ENCODE peak calls at places on chromosomes 3 and 15, in ten cellular contexts. L is CD4-positive, CD25-positive, alpha-beta regulatory T cell; E is thyroid gland; J is cardiac muscle cell; S is aorta; C is endodermal cell; T is ovary; O is heart left ventricle; U is mucosa of descending colon; Z is adrenal gland. G is an unnamed sample.

GRCh38 chr3:159831466-159831865 is 157.2 kb upstream of the IL12A start:
- DNase-seq in S (no peak), O (no peak), U (no peak), C (no peak), Z (no peak), T (no peak), J (no peak), L (no peak), E (no peak), G (no peak)

GRCh38 chr15:80601256-80601655 is 93.9 kb upstream of the ABHD17C start:
- DNase-seq in E (no peak), U (no peak), S (no peak), Z (no peak), C (no peak), O (no peak), T (no peak), J (no peak), L (no peak), G (no peak)

GRCh38 chr3:108713801-108714200 is 43.4 kb downstream of the RETNLB start:
- DNase-seq in Z (no peak), O (no peak), C (no peak), E (no peak), L (no peak), S (no peak), U (no peak), T (no peak), J (no peak), G (no peak)

GRCh38 chr3:15292765-15293522 is 39.4 kb downstream of the SH3BP5 start:
- DNase-seq in Z (peak), L (no peak), S (peak), O (peak), J (no peak), U (no peak), E (peak), C (no peak), T (peak), G (no peak)

GRCh38 chr3:6362406-6362805 is 498.5 kb upstream of the GRM7 start:
- DNase-seq in U (no peak), C (no peak), O (no peak), Z (no peak), T (no peak), S (no peak), E (no peak), L (no peak), J (no peak), G (no peak)

GRCh38 chr3:71659758-71660666 is 65.2 kb downstream of the EIF4E3 start:
- DNase-seq in O (no peak), E (no peak), T (no peak), S (no peak), Z (no peak), J (no peak), U (no peak), C (no peak), L (no peak), G (no peak)

GRCh38 chr3:139434764-139435291 is 41.5 kb downstream of the RBP2 start:
- DNase-seq in C (peak), Z (peak), L (no peak), J (no peak), U (peak), O (no peak), T (no peak), E (no peak), S (no peak), G (no peak)

GRCh38 chr15:86903642-86904421 is 824.2 kb downstream of the AGBL1 start:
- DNase-seq in T (no peak), C (peak), E (no peak), U (no peak), S (no peak), O (no peak), Z (no peak), J (no peak), L (no peak), G (no peak)

GRCh38 chr15:51144021-51144532 is 49.4 kb upstream of the TNFAIP8L3 start:
- DNase-seq in O (no peak), L (no peak), J (peak), Z (no peak), S (no peak), E (no peak), C (no peak), U (no peak), T (no peak), G (no peak)

GRCh38 chr15:92711457-92711831 is 55.9 kb upstream of the FAM174B start:
- DNase-seq in E (peak), T (no peak), U (no peak), J (no peak), O (no peak), C (peak), L (no peak), S (no peak), Z (no peak), G (no peak)

GRCh38 chr15:48084759-48085420 is 35.9 kb upstream of the SLC24A5 start:
- DNase-seq in J (peak), E (peak), S (no peak), L (no peak), U (no peak), T (no peak), C (peak), Z (no peak), O (no peak), G (peak)

GRCh38 chr3:161273589-161274218 is 52.6 kb downstream of the NMD3 start:
- DNase-seq in U (no peak), O (no peak), Z (peak), L (no peak), E (peak), C (no peak), T (no peak), S (no peak), J (peak), G (peak)

GRCh38 chr15:86663304-86663703 is 583.6 kb downstream of the AGBL1 start:
- DNase-seq in J (no peak), T (no peak), C (no peak), L (no peak), O (no peak), Z (no peak), U (no peak), E (no peak), S (no peak), G (no peak)

GRCh38 chr3:190912736-190913135 is 50.2 kb upstream of the GMNC start:
- DNase-seq in J (no peak), L (no peak), Z (no peak), C (peak), E (no peak), U (no peak), S (no peak), T (no peak), O (no peak), G (no peak)

GRCh38 chr3:146339262-146339808 is 88.4 kb upstream of the PLSCR4 start:
- DNase-seq in S (no peak), Z (peak), U (no peak), E (no peak), T (no peak), C (no peak), L (no peak), J (no peak), O (no peak), G (no peak)

GRCh38 chr15:98727115-98728040 is 79.0 kb downstream of the IGF1R start:
- DNase-seq in E (peak), U (peak), Z (peak), O (peak), L (no peak), C (peak), S (peak), T (peak), J (peak), G (peak)

GRCh38 chr3:122745365-122746021 is 48.1 kb downstream of the HSPBAP1 start:
- DNase-seq in C (no peak), T (no peak), E (no peak), L (no peak), Z (no peak), O (no peak), S (no peak), J (no peak), U (no peak), G (no peak)

GRCh38 chr3:48411606-48412374 is 18.1 kb downstream of the PLXNB1 start:
- DNase-seq in T (no peak), E (peak), U (peak), S (peak), L (no peak), O (no peak), Z (no peak), C (peak), J (no peak), G (no peak)

GRCh38 chr15:72835289-72835890 is 51.8 kb upstream of the ADPGK start:
- DNase-seq in J (peak), L (no peak), U (no peak), S (no peak), Z (no peak), T (no peak), E (no peak), O (no peak), C (peak), G (peak)

GRCh38 chr15:78075490-78076230 is 1.9 kb downstream of the TBC1D2B start:
- DNase-seq in U (peak), C (peak), S (no peak), L (no peak), T (peak), J (peak), Z (peak), E (peak), O (peak), G (peak)
- H3K4me3 ChIP-seq in U (peak), C (no peak), S (no peak), L (peak), T (peak), J (no peak), Z (peak), E (peak), O (no peak), G (peak)

GRCh38 chr3:158735296-158736033 is 3.2 kb upstream of the RARRES1 start:
- DNase-seq in U (no peak), T (no peak), L (no peak), C (no peak), O (no peak), Z (no peak), E (no peak), J (no peak), S (no peak), G (no peak)

GRCh38 chr3:158728851-158729250 is 3.4 kb downstream of the RARRES1 start:
- DNase-seq in E (no peak), L (no peak), Z (no peak), J (no peak), O (no peak), U (no peak), T (no peak), C (peak), S (no peak), G (no peak)

GRCh38 chr3:158732856-158733200 is 571 bp upstream of the RARRES1 start:
- DNase-seq in C (peak), S (no peak), O (no peak), T (no peak), L (no peak), U (no peak), J (no peak), Z (no peak), E (no peak), G (no peak)

GRCh38 chr3:158731525-158731924 is 732 bp downstream of the RARRES1 start:
- DNase-seq in L (no peak), U (no peak), E (no peak), J (no peak), Z (no peak), O (no peak), S (no peak), T (no peak), C (peak), G (no peak)

DNA sequence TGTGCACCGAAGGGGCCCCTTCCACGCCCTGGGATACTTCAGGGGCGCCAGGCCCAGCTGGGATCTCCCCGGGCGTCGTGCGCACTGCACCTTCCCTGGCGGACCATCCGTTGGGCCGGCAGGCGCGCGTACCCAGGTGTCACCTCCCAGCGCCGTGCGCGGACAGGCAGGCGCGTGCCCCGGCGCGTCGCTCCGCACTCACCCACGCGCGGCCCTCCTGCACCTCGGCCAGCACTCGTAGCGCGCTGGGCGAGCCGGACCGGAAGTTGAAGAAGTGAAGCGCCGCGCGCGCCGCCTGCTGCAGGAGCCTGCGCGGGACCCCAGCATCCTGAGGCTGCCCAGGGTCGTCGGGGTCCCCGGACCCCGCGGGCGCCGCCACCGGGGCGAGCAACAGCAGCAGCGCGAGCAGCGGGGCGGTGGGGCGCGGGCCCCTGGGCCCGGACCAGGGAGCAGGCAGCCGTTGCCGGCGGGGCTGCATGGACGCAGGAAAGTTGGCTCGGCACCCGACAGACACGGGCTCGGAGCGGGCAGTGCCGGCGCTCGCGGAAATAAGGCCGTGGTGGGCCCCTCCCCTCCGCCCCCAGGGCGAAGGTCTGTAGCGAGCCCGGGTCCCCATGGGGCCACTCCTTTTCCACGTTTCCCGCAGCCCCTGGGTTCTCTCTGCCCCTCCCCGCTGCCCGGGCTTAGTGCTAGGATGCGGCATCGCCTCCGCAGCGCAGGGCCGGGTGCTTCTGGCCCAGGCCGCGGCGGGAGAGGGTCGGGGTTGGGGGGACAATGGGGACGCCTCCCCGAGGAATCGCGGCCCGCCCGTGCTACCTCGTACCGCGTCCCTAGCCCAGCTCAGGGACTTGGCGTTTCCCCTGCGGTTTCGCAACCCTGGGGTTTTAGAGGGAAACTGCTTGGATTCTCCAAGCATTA is at the start of gene RARRES1:
- DNase-seq in C (peak), E (peak), J (peak), Z (peak), L (peak), T (peak), O (peak), U (peak), S (peak), G (no peak)
- H3K4me3 ChIP-seq in C (peak), E (peak), J (peak), Z (peak), L (no peak), T (peak), O (peak), U (peak), S (peak), G (no peak)

GRCh38 chr3:126287536-126288181 is 69.5 kb downstream of the KLF15 start:
- DNase-seq in S (peak), J (peak), T (peak), U (peak), E (peak), C (peak), Z (peak), L (no peak), O (peak), G (no peak)

GRCh38 chr3:126285369-126285768 is 71.8 kb downstream of the KLF15 start:
- DNase-seq in C (no peak), E (no peak), S (no peak), O (no peak), J (no peak), T (no peak), L (no peak), Z (no peak), U (no peak), G (no peak)

GRCh38 chr3:126288314-126288713 is 68.9 kb downstream of the KLF15 start:
- DNase-seq in C (peak), E (peak), J (peak), S (peak), L (no peak), U (no peak), O (no peak), Z (no peak), T (no peak), G (no peak)

GRCh38 chr3:126284258-126284904 is 72.8 kb downstream of the KLF15 start:
- DNase-seq in U (no peak), E (no peak), J (no peak), Z (no peak), S (no peak), L (no peak), T (no peak), O (no peak), C (no peak), G (no peak)

DNA sequence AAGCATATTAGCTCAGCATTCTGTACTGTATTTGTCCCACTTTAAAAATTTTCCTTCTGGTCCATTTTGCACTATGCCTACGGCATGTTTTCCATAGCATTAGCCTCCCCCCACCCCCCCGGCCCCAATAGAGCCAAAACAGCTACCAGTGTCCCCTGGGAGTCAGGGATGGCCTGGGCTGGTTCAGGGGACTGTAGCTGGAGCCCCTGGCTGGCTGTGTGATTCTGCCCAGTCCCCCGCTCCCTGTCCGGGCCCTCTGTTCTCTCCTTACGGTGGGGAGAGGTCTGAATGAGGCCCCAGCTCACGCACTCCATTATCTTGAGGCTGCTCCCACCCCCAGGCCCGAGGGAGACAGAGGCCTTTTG is 70.1 kb downstream of the KLF15 start:
- DNase-seq in S (no peak), O (no peak), L (no peak), J (no peak), Z (no peak), T (no peak), U (no peak), C (no peak), E (no peak), G (no peak)
- H3K4me3 ChIP-seq in S (no peak), O (peak), L (no peak), J (peak), Z (peak), T (peak), U (no peak), C (peak), E (peak), G (no peak)

GRCh38 chr3:112751564-112751963 is 95.1 kb downstream of the CD200R1L start:
- DNase-seq in C (no peak), L (no peak), S (no peak), O (no peak), J (no peak), E (no peak), Z (no peak), T (no peak), U (no peak), G (no peak)
- H3K4me3 ChIP-seq in C (peak), L (no peak), S (no peak), O (no peak), J (no peak), E (no peak), Z (no peak), T (no peak), U (no peak), G (no peak)

DNA sequence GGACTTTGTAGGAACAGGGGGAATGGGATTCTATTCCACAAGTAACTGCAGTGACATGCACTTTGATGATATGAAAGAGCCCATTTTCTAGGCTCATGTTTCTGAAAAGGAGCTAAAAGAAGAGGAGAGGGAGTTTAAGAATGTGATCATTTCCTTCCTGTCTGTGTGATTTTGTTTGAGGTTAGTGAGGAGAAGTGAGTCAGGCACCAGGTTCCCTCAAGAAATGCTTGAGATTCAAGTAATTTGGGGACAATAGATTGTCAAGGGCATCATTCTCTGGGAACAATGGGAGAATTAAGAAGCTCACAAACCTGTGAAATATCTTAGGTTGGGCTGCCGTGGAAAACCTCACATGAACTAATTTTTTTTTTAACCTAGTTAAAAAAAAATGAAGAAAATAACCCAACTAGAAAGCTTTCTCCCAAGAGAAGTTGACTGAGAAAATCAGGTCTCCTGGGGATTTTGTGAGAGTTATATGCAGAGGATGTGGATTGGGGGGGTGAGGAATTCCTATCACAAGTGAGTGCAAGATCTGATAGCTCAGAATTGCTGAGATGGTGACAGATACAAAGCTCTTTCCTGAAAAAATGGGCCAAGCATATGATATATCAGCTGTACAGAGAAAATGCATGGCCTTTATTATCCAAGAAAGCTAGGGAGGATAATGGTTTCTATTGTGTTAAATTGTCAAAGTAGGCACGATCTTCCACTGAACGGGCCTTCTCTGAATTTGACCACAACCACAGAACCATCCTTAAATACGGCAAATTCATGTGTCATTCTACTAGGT is 203.3 kb downstream of the FEZF2 start:
- DNase-seq in U (no peak), E (no peak), L (no peak), O (no peak), C (no peak), Z (no peak), S (no peak), T (no peak), J (no peak), G (no peak)
- H3K4me3 ChIP-seq in U (no peak), E (no peak), L (no peak), O (no peak), C (peak), Z (no peak), S (no peak), T (no peak), J (no peak), G (no peak)

GRCh38 chr15:56244811-56245576 is 1.3 kb upstream of the RFX7 start:
- DNase-seq in T (peak), S (peak), J (no peak), O (peak), E (peak), L (peak), C (peak), U (peak), Z (peak), G (no peak)
- H3K4me3 ChIP-seq in T (peak), S (peak), J (no peak), O (no peak), E (peak), L (peak), C (no peak), U (no peak), Z (peak), G (peak)

GRCh38 chr3:169769287-169770181 is at the start of gene ACTRT3:
- DNase-seq in C (peak), S (peak), J (peak), L (peak), U (peak), Z (peak), E (peak), O (peak), T (peak), G (peak)
- H3K4me3 ChIP-seq in C (peak), S (peak), J (peak), L (peak), U (peak), Z (peak), E (peak), O (peak), T (peak), G (peak)

GRCh38 chr15:68335655-68336054 is 58.1 kb downstream of the FEM1B start:
- DNase-seq in J (no peak), E (no peak), S (peak), U (no peak), C (no peak), T (no peak), O (no peak), Z (peak), L (no peak), G (no peak)
- H3K4me3 ChIP-seq in J (no peak), E (no peak), S (no peak), U (no peak), C (no peak), T (no peak), O (no peak), Z (no peak), L (no peak), G (no peak)

GRCh38 chr3:171863920-171864319 is 20.8 kb downstream of the TMEM212 start:
- DNase-seq in S (no peak), U (no peak), O (no peak), E (no peak), J (no peak), C (no peak), L (no peak), Z (no peak), T (no peak), G (no peak)

GRCh38 chr3:171865191-171865865 is 22.2 kb downstream of the TMEM212 start:
- DNase-seq in S (no peak), T (no peak), U (no peak), Z (no peak), L (no peak), J (no peak), E (no peak), O (no peak), C (no peak), G (no peak)

GRCh38 chr3:171862392-171862791 is 19.2 kb downstream of the TMEM212 start:
- DNase-seq in L (no peak), O (no peak), C (no peak), T (no peak), E (no peak), U (no peak), S (no peak), J (no peak), Z (no peak), G (no peak)

GRCh38 chr3:171860830-171861535 is 17.8 kb downstream of the TMEM212 start:
- DNase-seq in S (no peak), L (no peak), J (no peak), C (no peak), O (peak), T (no peak), Z (peak), U (no peak), E (peak), G (no peak)

GRCh38 chr3:171862993-171863521 is 19.9 kb downstream of the TMEM212 start:
- DNase-seq in L (no peak), Z (no peak), J (no peak), E (no peak), S (no peak), T (no peak), U (no peak), O (no peak), C (peak), G (no peak)
- H3K4me3 ChIP-seq in L (no peak), Z (no peak), J (no peak), E (no peak), S (no peak), T (no peak), U (no peak), O (no peak), C (no peak), G (no peak)

G was measured in HAP-1.